ENCODE peak calls at places on chromosomes 4 and X, in six cellular contexts. W is uterus, V is right lobe of liver, T is ovary, K is esophagus squamous epithelium, M is heart left ventricle. L is an unnamed sample.
A peak's percentile ranks its signal among the peaks of the same experiment; 100 is the strongest.

GRCh38 chr4:71004281-71004851 is 10.9 kb downstream of the DCK start:
- DNase-seq in W (no peak), V (no peak), T (no peak), K (no peak), M (no peak), L (no peak)

GRCh38 chr4:138308421-138308820 is 66.3 kb upstream of the SLC7A11 start:
- DNase-seq in W (no peak), V (no peak), T (no peak), K (no peak), M (no peak), L (no peak)

GRCh38 chr4:66169341-66169740 is 499.1 kb upstream of the EPHA5 start:
- DNase-seq in W (no peak), V (no peak), T (no peak), K (no peak), M (no peak), L (no peak)

GRCh38 chr4:2830632-2831610 is 12.7 kb upstream of the ADD1 start:
- DNase-seq in W (no peak), V (no peak), T (peak; percentile 5), K (no peak), M (no peak), L (no peak)

GRCh38 chr4:159002950-159003349 is 99.9 kb upstream of the RAPGEF2 start:
- DNase-seq in W (no peak), V (no peak), T (no peak), K (no peak), M (no peak), L (no peak)

GRCh38 chrX:10111364-10112148 is 45.2 kb upstream of the CLCN4 start:
- DNase-seq in W (no peak), V (no peak), T (peak; percentile 74), K (no peak), M (no peak), L (no peak)

GRCh38 chr4:6730603-6731300 is 14.8 kb downstream of the BLOC1S4 start:
- DNase-seq in W (no peak), V (no peak), T (no peak), K (no peak), M (no peak), L (no peak)

GRCh38 chrX:105307762-105308161 is 87.3 kb upstream of the TEX13A start:
- DNase-seq in W (no peak), V (no peak), T (no peak), K (no peak), M (no peak), L (no peak)

GRCh38 chr4:153143527-153144348 is 60.5 kb upstream of the TRIM2 start:
- DNase-seq in W (no peak), V (no peak), T (no peak), K (no peak), M (no peak), L (no peak)

GRCh38 chr4:37763164-37763444 is 63.4 kb upstream of the PGM2 start:
- DNase-seq in W (no peak), V (no peak), T (no peak), K (no peak), M (no peak), L (no peak)

GRCh38 chr4:134308910-134309309 is 107.3 kb upstream of the PABPC4L start:
- DNase-seq in W (no peak), V (no peak), T (no peak), K (no peak), M (no peak), L (no peak)

GRCh38 chr4:147518846-147519767 is 38.2 kb downstream of the EDNRA start:
- DNase-seq in W (peak; percentile 40), V (peak; percentile 49), T (peak; percentile 40), K (no peak), M (peak; percentile 25), L (no peak)

GRCh38 chr4:6270691-6271121 is 1.1 kb downstream of the WFS1 start:
- DNase-seq in W (no peak), V (no peak), T (peak; percentile 48), K (no peak), M (no peak), L (no peak)

GRCh38 chr4:47662975-47663374 is 174.9 kb downstream of the CORIN start:
- DNase-seq in W (no peak), V (no peak), T (no peak), K (no peak), M (no peak), L (no peak)

GRCh38 chr4:823761-824460 is 2.0 kb downstream of the CPLX1 start:
- DNase-seq in W (no peak), V (no peak), T (no peak), K (no peak), M (no peak), L (peak; percentile 55)

GRCh38 chrX:54415534-54416350 is 24.5 kb upstream of the TSR2 start:
- DNase-seq in W (no peak), V (no peak), T (no peak), K (no peak), M (no peak), L (no peak)

GRCh38 chr4:79083406-79084010 is 144.3 kb upstream of the PAQR3 start:
- DNase-seq in W (no peak), V (no peak), T (peak; percentile 26), K (no peak), M (peak; percentile 9), L (no peak)

GRCh38 chrX:97065973-97066372 is 182.3 kb downstream of the RPA4 start:
- DNase-seq in W (no peak), V (no peak), T (no peak), K (no peak), M (no peak), L (no peak)

DNA sequence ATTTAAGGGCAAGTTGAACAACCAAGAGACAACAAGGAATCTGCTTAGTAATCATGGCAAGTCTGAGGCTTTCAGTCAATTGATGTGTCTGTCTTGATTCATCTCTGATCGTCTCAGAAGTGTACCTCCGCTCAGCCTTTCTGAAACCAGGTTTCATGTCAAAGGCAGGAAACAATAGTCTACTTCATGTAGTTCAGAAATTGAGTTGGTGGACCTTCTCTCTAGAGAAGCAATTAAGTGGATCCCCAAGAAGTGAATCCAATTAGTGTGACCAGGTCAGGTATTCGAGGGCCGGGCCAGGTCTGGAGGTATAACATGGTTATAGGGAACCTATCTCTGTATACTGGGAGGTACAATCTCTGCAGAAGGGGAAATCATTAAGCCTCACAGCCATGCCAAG is 31.9 kb downstream of the DAPP1 start:
- DNase-seq in W (no peak), V (no peak), T (no peak), K (no peak), M (no peak), L (no peak)
- TF ChIP-seq POLR2A in W (no peak), V (no peak), T (no peak), K (no peak), M (no peak), L (no peak)

GRCh38 chrX:139932901-139933796 is at the start of gene ATP11C:
- DNase-seq in W (peak; percentile 83), V (peak; percentile 84), T (peak; percentile 83), K (peak; percentile 17), M (peak; percentile 85), L (peak; percentile 87)
- TF ChIP-seq POLR2A in W (peak; percentile 58), V (peak; percentile 65), T (peak; percentile 39), K (peak; percentile 60), M (no peak), L (no peak)

GRCh38 chrX:1103360-1103759 is 109.1 kb downstream of the CRLF2 start:
- DNase-seq in W (no peak), V (no peak), T (no peak), K (no peak), M (no peak), L (no peak)
- TF ChIP-seq POLR2A in W (no peak), V (no peak), T (no peak), K (no peak), M (no peak), L (no peak)

GRCh38 chrX:123731987-123732678 is 719 bp downstream of the THOC2 start:
- DNase-seq in W (peak; percentile 20), V (peak; percentile 29), T (peak; percentile 17), K (no peak), M (peak; percentile 4), L (no peak)

GRCh38 chrX:123736333-123736921 is 3.6 kb upstream of the THOC2 start:
- DNase-seq in W (no peak), V (no peak), T (no peak), K (no peak), M (no peak), L (no peak)

GRCh38 chrX:123728554-123728953 is 4.3 kb downstream of the THOC2 start:
- DNase-seq in W (no peak), V (no peak), T (no peak), K (no peak), M (no peak), L (no peak)

GRCh38 chrX:123731258-123731986 is 1.4 kb downstream of the THOC2 start:
- DNase-seq in W (no peak), V (no peak), T (no peak), K (no peak), M (no peak), L (no peak)

DNA sequence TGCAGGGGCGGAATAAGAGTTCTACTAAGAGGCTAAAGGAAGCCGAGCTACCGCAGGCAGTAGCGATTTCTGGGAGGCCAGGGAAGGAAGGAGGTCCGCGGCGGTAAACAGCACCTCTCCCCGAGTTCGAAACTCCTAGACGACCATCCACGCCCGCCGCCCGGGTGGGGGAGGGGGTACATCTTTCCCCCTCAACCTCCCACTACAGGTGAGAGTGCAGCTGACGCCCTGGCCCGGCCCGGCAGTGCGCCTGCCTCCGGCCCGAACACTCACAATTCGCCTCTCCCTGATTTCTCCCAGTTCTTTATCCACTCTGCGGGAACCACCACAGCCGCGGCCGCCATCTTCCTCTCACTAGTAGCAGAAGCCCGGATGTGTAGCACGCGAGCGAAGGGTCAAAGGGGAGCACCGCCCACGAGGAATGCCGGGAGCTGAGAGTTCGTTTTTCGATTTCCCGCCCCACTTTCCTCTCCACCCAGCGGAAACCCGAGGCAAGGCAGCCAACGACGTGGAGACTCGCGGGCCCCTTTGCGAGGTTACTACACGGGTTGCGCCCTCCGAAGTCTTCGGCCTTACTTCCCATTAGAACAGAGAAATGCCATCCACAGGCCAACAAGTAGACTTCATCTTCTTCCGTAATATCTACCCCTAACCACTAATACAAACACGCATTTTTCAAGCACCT is at the start of gene THOC2:
- DNase-seq in W (peak; percentile 87), V (peak; percentile 81), T (peak; percentile 83), K (peak; percentile 21), M (peak; percentile 87), L (peak; percentile 91)
- TF ChIP-seq POLR2A in W (peak; percentile 41), V (peak; percentile 32), T (peak; percentile 42), K (peak; percentile 44), M (no peak), L (no peak)